ENCODE peak calls at places on chromosomes 16 and 17, in ten cellular contexts. G is right lobe of liver, V is esophagus squamous epithelium, E is left ventricle myocardium inferior, S is neural progenitor cell, R is ascending aorta, L is HepG2, K is heart left ventricle, B is IMR-90, J is hepatocyte. U is an unnamed sample. For H3K27me3, the result is how much of the 10 kb centered on the place peaks cover.

GRCh38 chr16:79257958-79258490 is 342.5 kb downstream of the MAF start:
- DNase-seq in V (no peak), R (no peak), B (no peak), G (no peak), S (no peak), J (no peak), E (no peak), L (no peak), K (no peak), U (no peak)

GRCh38 chr16:80804061-80804450 is 342 bp downstream of the CDYL2 start:
- DNase-seq in S (no peak), J (peak), E (peak), K (peak), L (peak), R (peak), B (peak), V (no peak), G (peak), U (peak)

GRCh38 chr17:41547921-41548843 is 20.1 kb upstream of the KRT19 start:
- DNase-seq in L (no peak), G (no peak), E (no peak), R (peak), J (peak), S (no peak), K (peak), V (no peak), B (peak), U (peak)

GRCh38 chr16:12046651-12047050 is 70.1 kb downstream of the SNX29 start:
- DNase-seq in J (no peak), E (no peak), B (no peak), S (no peak), G (no peak), V (no peak), R (no peak), L (no peak), K (no peak), U (no peak)

GRCh38 chr16:53022374-53022773 is 30.3 kb downstream of the CHD9NB start:
- DNase-seq in S (peak), B (peak), G (no peak), L (peak), K (no peak), V (no peak), R (no peak), E (no peak), J (peak), U (no peak)

GRCh38 chr17:63365366-63366237 is 80.5 kb downstream of the CYB561 start:
- DNase-seq in G (no peak), R (no peak), E (no peak), B (no peak), K (no peak), J (no peak), V (no peak), S (no peak), L (no peak), U (no peak)

GRCh38 chr16:78591682-78592103 is 492.2 kb downstream of the WWOX start:
- DNase-seq in S (no peak), K (no peak), R (no peak), L (no peak), V (no peak), G (no peak), E (no peak), B (no peak), J (no peak), U (no peak)

GRCh38 chr16:9039208-9039607 is 52.2 kb upstream of the HAPSTR1 start:
- DNase-seq in E (no peak), G (no peak), R (no peak), V (no peak), L (no peak), B (peak), K (no peak), J (no peak), S (peak), U (no peak)

GRCh38 chr17:66326476-66327047 is 24.1 kb downstream of the PRKCA start:
- DNase-seq in S (no peak), L (no peak), R (no peak), E (no peak), B (no peak), K (no peak), G (no peak), J (no peak), V (no peak), U (no peak)

GRCh38 chr16:49855822-49856740 is at the start of gene ZNF423:
- DNase-seq in K (peak), B (no peak), G (no peak), L (no peak), V (no peak), J (peak), S (peak), R (no peak), E (no peak), U (no peak)
- H3K27me3 ChIP-seq in K (under half), B (half or more), G (under half), L (half or more), V (under half), J (under half), S (under half), R (under half), E (under half), U (under half)

GRCh38 chr17:15882777-15883176 is 62.2 kb upstream of the ADORA2B start:
- DNase-seq in J (no peak), B (no peak), L (no peak), R (no peak), S (no peak), E (no peak), G (no peak), K (peak), V (no peak), U (no peak)

GRCh38 chr17:15883617-15884111 is 61.3 kb upstream of the ADORA2B start:
- DNase-seq in G (no peak), E (no peak), V (no peak), K (no peak), S (no peak), R (no peak), B (peak), J (no peak), L (no peak), U (no peak)

GRCh38 chr17:15884731-15885130 is 60.2 kb upstream of the ADORA2B start:
- DNase-seq in B (peak), K (no peak), G (no peak), S (no peak), E (no peak), J (no peak), R (no peak), L (no peak), V (no peak), U (no peak)

GRCh38 chr17:15885770-15886169 is 59.2 kb upstream of the ADORA2B start:
- DNase-seq in J (no peak), G (no peak), E (no peak), S (no peak), K (no peak), V (no peak), L (no peak), B (peak), R (no peak), U (no peak)

GRCh38 chr17:15882058-15882720 is 62.7 kb upstream of the ADORA2B start:
- DNase-seq in V (no peak), G (no peak), J (no peak), K (no peak), E (no peak), L (peak), S (peak), B (no peak), R (no peak), U (no peak)
- TF ChIP-seq CTCF in V (no peak), G (no peak), J (no peak), K (no peak), E (peak), L (peak), S (peak), B (no peak), R (no peak), U (peak)

GRCh38 chr16:55510185-55510805 is 1.4 kb downstream of the LPCAT2 start:
- DNase-seq in S (no peak), G (no peak), K (no peak), B (no peak), L (no peak), J (no peak), V (no peak), E (no peak), R (no peak), U (no peak)
- H3K27me3 ChIP-seq in S (under half), G (under half), K (under half), B (under half), L (under half), J (under half), V (under half), E (under half), R (under half), U (under half)

GRCh38 chr17:3448059-3448630 is 14.5 kb upstream of the OR1E2 start:
- DNase-seq in L (no peak), K (no peak), V (no peak), B (no peak), S (no peak), J (no peak), E (no peak), R (no peak), G (no peak), U (no peak)

GRCh38 chr17:3447625-3448024 is 14.0 kb upstream of the OR1E2 start:
- DNase-seq in R (no peak), V (no peak), S (peak), L (peak), K (no peak), J (peak), G (no peak), E (no peak), B (no peak), U (no peak)
- TF ChIP-seq CTCF in R (no peak), V (no peak), S (peak), L (peak), K (no peak), J (no peak), G (no peak), E (no peak), B (no peak), U (no peak)

GRCh38 chr16:49281843-49282642 is 405 bp upstream of the CBLN1 start:
- DNase-seq in E (peak), L (no peak), B (peak), R (peak), K (peak), V (no peak), G (peak), S (peak), J (peak), U (peak)
- H3K27me3 ChIP-seq in E (half or more), L (half or more), B (half or more), R (under half), K (half or more), V (under half), G (under half), S (half or more), J (half or more), U (half or more)

GRCh38 chr17:29954405-29954804 is 13.0 kb downstream of the EFCAB5 start:
- DNase-seq in S (no peak), V (no peak), E (no peak), J (no peak), R (no peak), L (no peak), G (no peak), K (no peak), B (no peak), U (no peak)
- TF ChIP-seq CTCF in S (no peak), V (no peak), E (no peak), J (no peak), R (no peak), L (no peak), G (no peak), K (no peak), B (no peak), U (no peak)

DNA sequence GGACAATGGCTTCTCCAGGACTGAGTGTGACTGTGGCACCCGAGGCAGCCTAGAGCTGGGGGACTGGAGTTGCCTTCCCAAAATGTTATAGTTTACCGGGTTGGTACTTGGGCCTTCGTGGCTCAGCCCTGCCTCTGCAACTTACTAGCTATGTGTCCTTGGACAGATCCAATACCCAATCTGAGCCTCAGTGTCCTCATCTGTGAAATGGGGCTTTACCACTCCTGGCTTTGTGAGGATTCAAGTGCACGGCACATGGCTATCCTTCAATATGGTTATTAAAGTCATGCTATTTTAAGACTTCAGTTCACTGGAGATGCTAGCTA is 9.6 kb downstream of the IRX5 start:
- DNase-seq in J (no peak), K (no peak), L (no peak), B (no peak), R (no peak), S (no peak), E (no peak), G (no peak), V (no peak), U (no peak)
- H3K27me3 ChIP-seq in J (half or more), K (under half), L (half or more), B (half or more), R (under half), S (half or more), E (half or more), G (half or more), V (under half), U (half or more)

DNA sequence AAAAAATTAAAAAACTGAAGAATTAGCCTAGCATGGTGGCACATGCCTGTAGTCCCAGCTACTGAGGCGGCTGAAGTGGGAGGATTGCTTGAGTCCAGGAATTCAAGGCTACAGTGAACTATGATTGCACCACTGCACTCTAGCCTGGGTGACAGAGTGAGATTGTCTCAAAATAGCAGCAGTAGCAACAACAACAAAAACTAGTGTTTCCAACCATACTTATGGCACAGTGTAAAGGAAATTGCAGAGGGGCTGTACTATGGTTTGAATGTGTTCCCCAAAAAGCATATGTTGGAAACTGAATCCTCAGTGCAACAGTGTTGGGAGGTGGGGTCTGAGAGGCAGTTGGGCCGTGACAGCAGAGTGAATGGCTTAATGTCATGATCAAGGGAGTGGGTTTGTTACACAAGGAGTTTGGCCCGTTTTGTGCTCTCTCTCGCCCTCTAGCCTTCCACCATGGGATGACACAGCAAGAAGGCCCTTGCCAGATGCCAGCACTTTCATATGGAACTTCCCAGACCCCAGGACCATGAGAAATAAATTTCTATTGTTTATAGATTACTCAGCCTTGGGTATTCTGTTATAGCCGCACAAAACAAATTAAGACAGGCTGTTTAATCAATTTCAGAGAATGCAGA is 70.0 kb downstream of the PGS1 start:
- DNase-seq in L (peak), E (no peak), V (no peak), G (no peak), K (no peak), R (no peak), J (no peak), B (no peak), S (no peak), U (no peak)
- TF ChIP-seq CTCF in L (peak), E (no peak), V (no peak), G (no peak), K (no peak), R (no peak), J (no peak), B (no peak), S (no peak), U (peak)

DNA sequence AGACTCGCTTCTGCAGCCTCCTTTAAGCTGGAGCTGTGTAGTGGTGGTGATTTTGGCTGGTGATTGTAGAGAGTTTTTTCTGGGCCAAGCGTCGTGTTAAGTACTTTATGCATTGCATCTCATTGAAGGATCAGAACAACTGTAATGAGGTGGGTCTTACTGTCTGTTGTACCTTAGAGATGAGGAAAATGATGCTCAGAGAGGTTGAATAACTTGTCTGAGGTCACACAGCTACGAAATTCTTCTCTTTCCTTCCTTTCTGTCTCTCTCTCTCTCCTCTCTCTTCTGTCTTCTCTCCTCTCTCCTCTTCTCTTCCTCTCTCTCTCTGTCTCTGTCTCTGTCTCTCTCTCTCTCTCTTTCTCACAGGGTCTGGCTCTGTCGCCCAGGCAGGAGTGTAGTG is 82.8 kb downstream of the CNGB1 start:
- DNase-seq in R (no peak), V (no peak), L (no peak), E (no peak), G (no peak), K (no peak), S (no peak), J (no peak), B (no peak), U (no peak)
- H3K27me3 ChIP-seq in R (under half), V (under half), L (under half), E (half or more), G (under half), K (under half), S (under half), J (under half), B (under half), U (under half)

U was measured in lower lobe of right lung.